ENCODE peak calls at places on chromosomes 6 and 20, in nine cellular contexts. One of them, this sample, is unnamed.

GRCh38 chr20:33162313-33162712 is 5.6 kb upstream of the BPIFA2 start:
- DNase-seq in activated CD4-positive, alpha-beta T cell treated with anti-CD3 and anti-CD28 coated beads, Interleukin-2, amount 50 U/mL, for 1 hour: no peak
- DNase-seq in Kasumi-1: no peak
- DNase-seq in astrocyte: no peak
- DNase-seq in OCI-M1: no peak
- DNase-seq in activated CD4-positive, CD25-positive, alpha-beta regulatory T cell: no peak
- DNase-seq in Daoy: no peak
- DNase-seq in SW 1271: no peak
- DNase-seq in stimulated activated effector memory CD8-positive, alpha-beta T cell treated with anti-CD3 and anti-CD28 coated beads, Interleukin-12 subunit alpha, Interleukin-12 subunit beta, amount 100 ng/mL, for 72 hours: no peak
- DNase-seq in this sample: no peak

GRCh38 chr6:109671721-109672120 is 19.3 kb downstream of the AK9 start:
- DNase-seq in Kasumi-1: no peak
- DNase-seq in activated CD4-positive, alpha-beta T cell treated with anti-CD3 and anti-CD28 coated beads, Interleukin-2, amount 50 U/mL, for 1 hour: no peak
- DNase-seq in SW 1271: no peak
- DNase-seq in astrocyte: peak
- DNase-seq in OCI-M1: no peak
- DNase-seq in activated CD4-positive, CD25-positive, alpha-beta regulatory T cell: no peak
- DNase-seq in stimulated activated effector memory CD8-positive, alpha-beta T cell treated with anti-CD3 and anti-CD28 coated beads, Interleukin-12 subunit alpha, Interleukin-12 subunit beta, amount 100 ng/mL, for 72 hours: no peak
- DNase-seq in Daoy: no peak
- DNase-seq in this sample: no peak

GRCh38 chr6:153856929-153857376 is 182.1 kb upstream of the OPRM1 start:
- DNase-seq in OCI-M1: no peak
- DNase-seq in astrocyte: no peak
- DNase-seq in stimulated activated effector memory CD8-positive, alpha-beta T cell treated with anti-CD3 and anti-CD28 coated beads, Interleukin-12 subunit alpha, Interleukin-12 subunit beta, amount 100 ng/mL, for 72 hours: no peak
- DNase-seq in activated CD4-positive, CD25-positive, alpha-beta regulatory T cell: no peak
- DNase-seq in activated CD4-positive, alpha-beta T cell treated with anti-CD3 and anti-CD28 coated beads, Interleukin-2, amount 50 U/mL, for 1 hour: no peak
- DNase-seq in SW 1271: no peak
- DNase-seq in Daoy: no peak
- DNase-seq in Kasumi-1: no peak
- DNase-seq in this sample: no peak

GRCh38 chr20:57392512-57393271 is 1.5 kb downstream of the RBM38 start:
- DNase-seq in Daoy: no peak
- DNase-seq in activated CD4-positive, alpha-beta T cell treated with anti-CD3 and anti-CD28 coated beads, Interleukin-2, amount 50 U/mL, for 1 hour: peak
- DNase-seq in SW 1271: no peak
- DNase-seq in stimulated activated effector memory CD8-positive, alpha-beta T cell treated with anti-CD3 and anti-CD28 coated beads, Interleukin-12 subunit alpha, Interleukin-12 subunit beta, amount 100 ng/mL, for 72 hours: peak
- DNase-seq in astrocyte: no peak
- DNase-seq in activated CD4-positive, CD25-positive, alpha-beta regulatory T cell: peak
- DNase-seq in Kasumi-1: peak
- DNase-seq in OCI-M1: peak
- DNase-seq in this sample: no peak

GRCh38 chr6:158040051-158040803 is 58.6 kb downstream of the SYNJ2 start:
- DNase-seq in activated CD4-positive, CD25-positive, alpha-beta regulatory T cell: no peak
- DNase-seq in stimulated activated effector memory CD8-positive, alpha-beta T cell treated with anti-CD3 and anti-CD28 coated beads, Interleukin-12 subunit alpha, Interleukin-12 subunit beta, amount 100 ng/mL, for 72 hours: no peak
- DNase-seq in OCI-M1: peak
- DNase-seq in Daoy: peak
- DNase-seq in astrocyte: peak
- DNase-seq in Kasumi-1: peak
- DNase-seq in activated CD4-positive, alpha-beta T cell treated with anti-CD3 and anti-CD28 coated beads, Interleukin-2, amount 50 U/mL, for 1 hour: no peak
- DNase-seq in SW 1271: peak
- DNase-seq in this sample: peak

GRCh38 chr6:128882991-128883571 is at the start of gene LAMA2:
- DNase-seq in activated CD4-positive, alpha-beta T cell treated with anti-CD3 and anti-CD28 coated beads, Interleukin-2, amount 50 U/mL, for 1 hour: no peak
- DNase-seq in Daoy: peak
- DNase-seq in astrocyte: peak
- DNase-seq in OCI-M1: no peak
- DNase-seq in SW 1271: no peak
- DNase-seq in Kasumi-1: no peak
- DNase-seq in stimulated activated effector memory CD8-positive, alpha-beta T cell treated with anti-CD3 and anti-CD28 coated beads, Interleukin-12 subunit alpha, Interleukin-12 subunit beta, amount 100 ng/mL, for 72 hours: no peak
- DNase-seq in activated CD4-positive, CD25-positive, alpha-beta regulatory T cell: no peak
- DNase-seq in this sample: no peak

GRCh38 chr6:37549186-37549957 is 49.7 kb upstream of the CCDC167 start:
- DNase-seq in SW 1271: no peak
- DNase-seq in OCI-M1: no peak
- DNase-seq in stimulated activated effector memory CD8-positive, alpha-beta T cell treated with anti-CD3 and anti-CD28 coated beads, Interleukin-12 subunit alpha, Interleukin-12 subunit beta, amount 100 ng/mL, for 72 hours: no peak
- DNase-seq in astrocyte: no peak
- DNase-seq in activated CD4-positive, alpha-beta T cell treated with anti-CD3 and anti-CD28 coated beads, Interleukin-2, amount 50 U/mL, for 1 hour: no peak
- DNase-seq in Daoy: no peak
- DNase-seq in activated CD4-positive, CD25-positive, alpha-beta regulatory T cell: no peak
- DNase-seq in Kasumi-1: no peak
- DNase-seq in this sample: no peak

GRCh38 chr6:127317275-127318128 is 25.9 kb downstream of the ECHDC1 start:
- DNase-seq in astrocyte: no peak
- DNase-seq in Daoy: no peak
- DNase-seq in Kasumi-1: no peak
- DNase-seq in stimulated activated effector memory CD8-positive, alpha-beta T cell treated with anti-CD3 and anti-CD28 coated beads, Interleukin-12 subunit alpha, Interleukin-12 subunit beta, amount 100 ng/mL, for 72 hours: no peak
- DNase-seq in OCI-M1: no peak
- DNase-seq in activated CD4-positive, alpha-beta T cell treated with anti-CD3 and anti-CD28 coated beads, Interleukin-2, amount 50 U/mL, for 1 hour: no peak
- DNase-seq in activated CD4-positive, CD25-positive, alpha-beta regulatory T cell: no peak
- DNase-seq in SW 1271: no peak
- DNase-seq in this sample: no peak

GRCh38 chr20:24048014-24048611 is 59.5 kb upstream of the GGTLC1 start:
- DNase-seq in Kasumi-1: no peak
- DNase-seq in stimulated activated effector memory CD8-positive, alpha-beta T cell treated with anti-CD3 and anti-CD28 coated beads, Interleukin-12 subunit alpha, Interleukin-12 subunit beta, amount 100 ng/mL, for 72 hours: no peak
- DNase-seq in OCI-M1: no peak
- DNase-seq in activated CD4-positive, CD25-positive, alpha-beta regulatory T cell: no peak
- DNase-seq in activated CD4-positive, alpha-beta T cell treated with anti-CD3 and anti-CD28 coated beads, Interleukin-2, amount 50 U/mL, for 1 hour: no peak
- DNase-seq in SW 1271: no peak
- DNase-seq in astrocyte: no peak
- DNase-seq in Daoy: no peak
- DNase-seq in this sample: no peak

GRCh38 chr6:132527791-132528190 is 10.3 kb upstream of the TAAR9 start:
- DNase-seq in Daoy: peak
- DNase-seq in SW 1271: no peak
- DNase-seq in stimulated activated effector memory CD8-positive, alpha-beta T cell treated with anti-CD3 and anti-CD28 coated beads, Interleukin-12 subunit alpha, Interleukin-12 subunit beta, amount 100 ng/mL, for 72 hours: no peak
- DNase-seq in activated CD4-positive, alpha-beta T cell treated with anti-CD3 and anti-CD28 coated beads, Interleukin-2, amount 50 U/mL, for 1 hour: no peak
- DNase-seq in OCI-M1: no peak
- DNase-seq in astrocyte: no peak
- DNase-seq in activated CD4-positive, CD25-positive, alpha-beta regulatory T cell: no peak
- DNase-seq in Kasumi-1: no peak
- DNase-seq in this sample: peak

GRCh38 chr6:33315753-33316602 is 1.6 kb downstream of the ZBTB22 start:
- DNase-seq in Kasumi-1: no peak
- DNase-seq in activated CD4-positive, CD25-positive, alpha-beta regulatory T cell: no peak
- DNase-seq in activated CD4-positive, alpha-beta T cell treated with anti-CD3 and anti-CD28 coated beads, Interleukin-2, amount 50 U/mL, for 1 hour: no peak
- DNase-seq in SW 1271: no peak
- DNase-seq in astrocyte: no peak
- DNase-seq in Daoy: no peak
- DNase-seq in stimulated activated effector memory CD8-positive, alpha-beta T cell treated with anti-CD3 and anti-CD28 coated beads, Interleukin-12 subunit alpha, Interleukin-12 subunit beta, amount 100 ng/mL, for 72 hours: no peak
- DNase-seq in OCI-M1: no peak
- DNase-seq in this sample: no peak

GRCh38 chr20:45012682-45013302 is 46.5 kb downstream of the STK4 start:
- DNase-seq in activated CD4-positive, alpha-beta T cell treated with anti-CD3 and anti-CD28 coated beads, Interleukin-2, amount 50 U/mL, for 1 hour: no peak
- DNase-seq in Kasumi-1: no peak
- DNase-seq in activated CD4-positive, CD25-positive, alpha-beta regulatory T cell: no peak
- DNase-seq in astrocyte: peak
- DNase-seq in OCI-M1: no peak
- DNase-seq in Daoy: no peak
- DNase-seq in SW 1271: peak
- DNase-seq in stimulated activated effector memory CD8-positive, alpha-beta T cell treated with anti-CD3 and anti-CD28 coated beads, Interleukin-12 subunit alpha, Interleukin-12 subunit beta, amount 100 ng/mL, for 72 hours: no peak
- DNase-seq in this sample: no peak

GRCh38 chr6:151096255-151096612 is 143.5 kb upstream of the AKAP12 start:
- DNase-seq in activated CD4-positive, CD25-positive, alpha-beta regulatory T cell: no peak
- DNase-seq in SW 1271: no peak
- DNase-seq in stimulated activated effector memory CD8-positive, alpha-beta T cell treated with anti-CD3 and anti-CD28 coated beads, Interleukin-12 subunit alpha, Interleukin-12 subunit beta, amount 100 ng/mL, for 72 hours: no peak
- DNase-seq in OCI-M1: no peak
- DNase-seq in activated CD4-positive, alpha-beta T cell treated with anti-CD3 and anti-CD28 coated beads, Interleukin-2, amount 50 U/mL, for 1 hour: no peak
- DNase-seq in Daoy: no peak
- DNase-seq in astrocyte: no peak
- DNase-seq in Kasumi-1: no peak
- DNase-seq in this sample: no peak

GRCh38 chr6:140437619-140438345 is 1063.3 kb upstream of the CITED2 start:
- DNase-seq in Kasumi-1: no peak
- DNase-seq in stimulated activated effector memory CD8-positive, alpha-beta T cell treated with anti-CD3 and anti-CD28 coated beads, Interleukin-12 subunit alpha, Interleukin-12 subunit beta, amount 100 ng/mL, for 72 hours: no peak
- DNase-seq in activated CD4-positive, alpha-beta T cell treated with anti-CD3 and anti-CD28 coated beads, Interleukin-2, amount 50 U/mL, for 1 hour: no peak
- DNase-seq in activated CD4-positive, CD25-positive, alpha-beta regulatory T cell: no peak
- DNase-seq in OCI-M1: no peak
- DNase-seq in astrocyte: no peak
- DNase-seq in Daoy: no peak
- DNase-seq in SW 1271: no peak
- DNase-seq in this sample: no peak

GRCh38 chr20:46268131-46268611 is 40.1 kb downstream of the CDH22 start:
- DNase-seq in SW 1271: no peak
- DNase-seq in OCI-M1: no peak
- DNase-seq in stimulated activated effector memory CD8-positive, alpha-beta T cell treated with anti-CD3 and anti-CD28 coated beads, Interleukin-12 subunit alpha, Interleukin-12 subunit beta, amount 100 ng/mL, for 72 hours: no peak
- DNase-seq in astrocyte: no peak
- DNase-seq in Kasumi-1: no peak
- DNase-seq in activated CD4-positive, CD25-positive, alpha-beta regulatory T cell: no peak
- DNase-seq in activated CD4-positive, alpha-beta T cell treated with anti-CD3 and anti-CD28 coated beads, Interleukin-2, amount 50 U/mL, for 1 hour: no peak
- DNase-seq in Daoy: no peak
- DNase-seq in this sample: no peak

GRCh38 chr6:106924699-106925523 is 49.6 kb downstream of the CD24 start:
- DNase-seq in Kasumi-1: no peak
- DNase-seq in activated CD4-positive, alpha-beta T cell treated with anti-CD3 and anti-CD28 coated beads, Interleukin-2, amount 50 U/mL, for 1 hour: no peak
- DNase-seq in stimulated activated effector memory CD8-positive, alpha-beta T cell treated with anti-CD3 and anti-CD28 coated beads, Interleukin-12 subunit alpha, Interleukin-12 subunit beta, amount 100 ng/mL, for 72 hours: no peak
- DNase-seq in activated CD4-positive, CD25-positive, alpha-beta regulatory T cell: no peak
- DNase-seq in Daoy: no peak
- DNase-seq in OCI-M1: peak
- DNase-seq in SW 1271: no peak
- DNase-seq in astrocyte: no peak
- DNase-seq in this sample: no peak

GRCh38 chr20:13736792-13737191 is 47.9 kb downstream of the ESF1 start:
- DNase-seq in activated CD4-positive, CD25-positive, alpha-beta regulatory T cell: no peak
- DNase-seq in OCI-M1: no peak
- DNase-seq in Daoy: no peak
- DNase-seq in SW 1271: no peak
- DNase-seq in stimulated activated effector memory CD8-positive, alpha-beta T cell treated with anti-CD3 and anti-CD28 coated beads, Interleukin-12 subunit alpha, Interleukin-12 subunit beta, amount 100 ng/mL, for 72 hours: no peak
- DNase-seq in Kasumi-1: no peak
- DNase-seq in activated CD4-positive, alpha-beta T cell treated with anti-CD3 and anti-CD28 coated beads, Interleukin-2, amount 50 U/mL, for 1 hour: no peak
- DNase-seq in astrocyte: peak
- DNase-seq in this sample: no peak

GRCh38 chr6:139871165-139871710 is 496.8 kb upstream of the CITED2 start:
- DNase-seq in activated CD4-positive, CD25-positive, alpha-beta regulatory T cell: no peak
- DNase-seq in Daoy: no peak
- DNase-seq in stimulated activated effector memory CD8-positive, alpha-beta T cell treated with anti-CD3 and anti-CD28 coated beads, Interleukin-12 subunit alpha, Interleukin-12 subunit beta, amount 100 ng/mL, for 72 hours: no peak
- DNase-seq in SW 1271: no peak
- DNase-seq in astrocyte: no peak
- DNase-seq in Kasumi-1: no peak
- DNase-seq in OCI-M1: no peak
- DNase-seq in activated CD4-positive, alpha-beta T cell treated with anti-CD3 and anti-CD28 coated beads, Interleukin-2, amount 50 U/mL, for 1 hour: no peak
- DNase-seq in this sample: no peak

GRCh38 chr6:53543341-53544010 is 1.4 kb downstream of the GCLC start:
- DNase-seq in Daoy: no peak
- DNase-seq in stimulated activated effector memory CD8-positive, alpha-beta T cell treated with anti-CD3 and anti-CD28 coated beads, Interleukin-12 subunit alpha, Interleukin-12 subunit beta, amount 100 ng/mL, for 72 hours: no peak
- DNase-seq in activated CD4-positive, CD25-positive, alpha-beta regulatory T cell: no peak
- DNase-seq in activated CD4-positive, alpha-beta T cell treated with anti-CD3 and anti-CD28 coated beads, Interleukin-2, amount 50 U/mL, for 1 hour: no peak
- DNase-seq in SW 1271: no peak
- DNase-seq in OCI-M1: peak
- DNase-seq in Kasumi-1: no peak
- DNase-seq in astrocyte: peak
- DNase-seq in this sample: no peak

GRCh38 chr6:157024745-157025144 is 247.6 kb downstream of the ARID1B start:
- DNase-seq in SW 1271: no peak
- DNase-seq in Daoy: no peak
- DNase-seq in astrocyte: no peak
- DNase-seq in OCI-M1: no peak
- DNase-seq in activated CD4-positive, alpha-beta T cell treated with anti-CD3 and anti-CD28 coated beads, Interleukin-2, amount 50 U/mL, for 1 hour: no peak
- DNase-seq in stimulated activated effector memory CD8-positive, alpha-beta T cell treated with anti-CD3 and anti-CD28 coated beads, Interleukin-12 subunit alpha, Interleukin-12 subunit beta, amount 100 ng/mL, for 72 hours: no peak
- DNase-seq in activated CD4-positive, CD25-positive, alpha-beta regulatory T cell: no peak
- DNase-seq in Kasumi-1: no peak
- DNase-seq in this sample: no peak

GRCh38 chr6:39686980-39687379 is 38.2 kb downstream of the KIF6 start:
- DNase-seq in SW 1271: no peak
- DNase-seq in Kasumi-1: no peak
- DNase-seq in activated CD4-positive, CD25-positive, alpha-beta regulatory T cell: no peak
- DNase-seq in Daoy: no peak
- DNase-seq in stimulated activated effector memory CD8-positive, alpha-beta T cell treated with anti-CD3 and anti-CD28 coated beads, Interleukin-12 subunit alpha, Interleukin-12 subunit beta, amount 100 ng/mL, for 72 hours: no peak
- DNase-seq in OCI-M1: no peak
- DNase-seq in activated CD4-positive, alpha-beta T cell treated with anti-CD3 and anti-CD28 coated beads, Interleukin-2, amount 50 U/mL, for 1 hour: no peak
- DNase-seq in astrocyte: no peak
- DNase-seq in this sample: no peak

GRCh38 chr6:27839303-27840081 is 72.7 kb downstream of the OR2B2 start:
- DNase-seq in activated CD4-positive, CD25-positive, alpha-beta regulatory T cell: no peak
- DNase-seq in stimulated activated effector memory CD8-positive, alpha-beta T cell treated with anti-CD3 and anti-CD28 coated beads, Interleukin-12 subunit alpha, Interleukin-12 subunit beta, amount 100 ng/mL, for 72 hours: peak
- DNase-seq in astrocyte: peak
- DNase-seq in activated CD4-positive, alpha-beta T cell treated with anti-CD3 and anti-CD28 coated beads, Interleukin-2, amount 50 U/mL, for 1 hour: no peak
- DNase-seq in Daoy: peak
- DNase-seq in OCI-M1: peak
- DNase-seq in SW 1271: peak
- DNase-seq in Kasumi-1: peak
- DNase-seq in this sample: no peak

GRCh38 chr6:10441004-10441654 is 26.3 kb upstream of the TFAP2A start:
- DNase-seq in Daoy: peak
- DNase-seq in stimulated activated effector memory CD8-positive, alpha-beta T cell treated with anti-CD3 and anti-CD28 coated beads, Interleukin-12 subunit alpha, Interleukin-12 subunit beta, amount 100 ng/mL, for 72 hours: no peak
- DNase-seq in Kasumi-1: no peak
- DNase-seq in astrocyte: peak
- DNase-seq in activated CD4-positive, alpha-beta T cell treated with anti-CD3 and anti-CD28 coated beads, Interleukin-2, amount 50 U/mL, for 1 hour: no peak
- DNase-seq in SW 1271: peak
- DNase-seq in activated CD4-positive, CD25-positive, alpha-beta regulatory T cell: no peak
- DNase-seq in OCI-M1: no peak
- DNase-seq in this sample: peak

GRCh38 chr6:44050872-44051421 is 76.3 kb downstream of the MRPL14 start:
- DNase-seq in Daoy: peak
- DNase-seq in astrocyte: no peak
- DNase-seq in Kasumi-1: no peak
- DNase-seq in OCI-M1: no peak
- DNase-seq in activated CD4-positive, CD25-positive, alpha-beta regulatory T cell: no peak
- DNase-seq in stimulated activated effector memory CD8-positive, alpha-beta T cell treated with anti-CD3 and anti-CD28 coated beads, Interleukin-12 subunit alpha, Interleukin-12 subunit beta, amount 100 ng/mL, for 72 hours: no peak
- DNase-seq in activated CD4-positive, alpha-beta T cell treated with anti-CD3 and anti-CD28 coated beads, Interleukin-2, amount 50 U/mL, for 1 hour: no peak
- DNase-seq in SW 1271: no peak
- DNase-seq in this sample: no peak

GRCh38 chr6:34242252-34243130 is 5.8 kb downstream of the HMGA1 start:
- DNase-seq in SW 1271: no peak
- DNase-seq in Kasumi-1: no peak
- DNase-seq in OCI-M1: no peak
- DNase-seq in activated CD4-positive, CD25-positive, alpha-beta regulatory T cell: no peak
- DNase-seq in astrocyte: no peak
- DNase-seq in activated CD4-positive, alpha-beta T cell treated with anti-CD3 and anti-CD28 coated beads, Interleukin-2, amount 50 U/mL, for 1 hour: no peak
- DNase-seq in Daoy: peak
- DNase-seq in stimulated activated effector memory CD8-positive, alpha-beta T cell treated with anti-CD3 and anti-CD28 coated beads, Interleukin-12 subunit alpha, Interleukin-12 subunit beta, amount 100 ng/mL, for 72 hours: no peak
- DNase-seq in this sample: no peak

GRCh38 chr6:136608991-136609390 is 58.8 kb upstream of the MAP7 start:
- DNase-seq in astrocyte: peak
- DNase-seq in SW 1271: peak
- DNase-seq in Kasumi-1: no peak
- DNase-seq in Daoy: peak
- DNase-seq in activated CD4-positive, CD25-positive, alpha-beta regulatory T cell: no peak
- DNase-seq in OCI-M1: no peak
- DNase-seq in stimulated activated effector memory CD8-positive, alpha-beta T cell treated with anti-CD3 and anti-CD28 coated beads, Interleukin-12 subunit alpha, Interleukin-12 subunit beta, amount 100 ng/mL, for 72 hours: no peak
- DNase-seq in activated CD4-positive, alpha-beta T cell treated with anti-CD3 and anti-CD28 coated beads, Interleukin-2, amount 50 U/mL, for 1 hour: no peak
- DNase-seq in this sample: no peak

GRCh38 chr6:11428895-11429294 is 108.7 kb upstream of the TMEM170B start:
- DNase-seq in stimulated activated effector memory CD8-positive, alpha-beta T cell treated with anti-CD3 and anti-CD28 coated beads, Interleukin-12 subunit alpha, Interleukin-12 subunit beta, amount 100 ng/mL, for 72 hours: no peak
- DNase-seq in Kasumi-1: no peak
- DNase-seq in OCI-M1: no peak
- DNase-seq in astrocyte: peak
- DNase-seq in activated CD4-positive, alpha-beta T cell treated with anti-CD3 and anti-CD28 coated beads, Interleukin-2, amount 50 U/mL, for 1 hour: no peak
- DNase-seq in Daoy: peak
- DNase-seq in SW 1271: peak
- DNase-seq in activated CD4-positive, CD25-positive, alpha-beta regulatory T cell: no peak
- DNase-seq in this sample: no peak

GRCh38 chr6:112286010-112286409 is 31.6 kb upstream of the LAMA4 start:
- DNase-seq in OCI-M1: peak
- DNase-seq in Daoy: peak
- DNase-seq in Kasumi-1: peak
- DNase-seq in astrocyte: no peak
- DNase-seq in SW 1271: no peak
- DNase-seq in activated CD4-positive, alpha-beta T cell treated with anti-CD3 and anti-CD28 coated beads, Interleukin-2, amount 50 U/mL, for 1 hour: peak
- DNase-seq in stimulated activated effector memory CD8-positive, alpha-beta T cell treated with anti-CD3 and anti-CD28 coated beads, Interleukin-12 subunit alpha, Interleukin-12 subunit beta, amount 100 ng/mL, for 72 hours: peak
- DNase-seq in activated CD4-positive, CD25-positive, alpha-beta regulatory T cell: no peak
- DNase-seq in this sample: no peak

GRCh38 chr6:144331610-144332009 is 46.5 kb downstream of the UTRN start:
- DNase-seq in astrocyte: peak
- DNase-seq in stimulated activated effector memory CD8-positive, alpha-beta T cell treated with anti-CD3 and anti-CD28 coated beads, Interleukin-12 subunit alpha, Interleukin-12 subunit beta, amount 100 ng/mL, for 72 hours: no peak
- DNase-seq in OCI-M1: no peak
- DNase-seq in SW 1271: peak
- DNase-seq in activated CD4-positive, alpha-beta T cell treated with anti-CD3 and anti-CD28 coated beads, Interleukin-2, amount 50 U/mL, for 1 hour: no peak
- DNase-seq in Kasumi-1: no peak
- DNase-seq in activated CD4-positive, CD25-positive, alpha-beta regulatory T cell: no peak
- DNase-seq in Daoy: no peak
- DNase-seq in this sample: no peak